ENCODE peak calls at places on chromosomes 11 and 22, in four cellular contexts. X is skeletal muscle cell, Z is lung, U is activated gamma-delta T cell. Q is an unnamed sample.

GRCh38 chr22:41780714-41781507 is 19.6 kb upstream of the CCDC134 start:
- DNase-seq in X (peak), Z (peak), U (no peak), Q (no peak)

GRCh38 chr11:134252539-134253188 is 488 bp downstream of the THYN1 start:
- DNase-seq in X (peak), Z (no peak), U (no peak), Q (no peak)

GRCh38 chr11:63694518-63694917 is 13.2 kb downstream of the RTN3 start:
- DNase-seq in X (no peak), Z (no peak), U (no peak), Q (no peak)

GRCh38 chr11:71562120-71562519 is 3.2 kb upstream of the KRTAP5-10 start:
- DNase-seq in X (no peak), Z (no peak), U (no peak), Q (no peak)

GRCh38 chr11:134792044-134792443 is 380.0 kb upstream of the B3GAT1 start:
- DNase-seq in X (no peak), Z (no peak), U (no peak), Q (no peak)

GRCh38 chr11:33258631-33259184 is 1.5 kb downstream of the HIPK3 start:
- DNase-seq in X (no peak), Z (no peak), U (no peak), Q (no peak)

GRCh38 chr11:12123177-12123576 is 12.8 kb downstream of the MICAL2 start:
- DNase-seq in X (peak), Z (no peak), U (no peak), Q (no peak)

GRCh38 chr22:46056169-46057041 is 79.4 kb upstream of the WNT7B start:
- DNase-seq in X (no peak), Z (no peak), U (no peak), Q (no peak)

GRCh38 chr11:72743321-72744221 is 8.6 kb downstream of the ARAP1 start:
- DNase-seq in X (no peak), Z (no peak), U (no peak), Q (no peak)

GRCh38 chr11:134024420-134025085 is 44.3 kb upstream of the JAM3 start:
- DNase-seq in X (no peak), Z (no peak), U (no peak), Q (no peak)

GRCh38 chr11:116312560-116313340 is 460.0 kb downstream of the BUD13 start:
- DNase-seq in X (no peak), Z (peak), U (no peak), Q (no peak)

GRCh38 chr22:31361743-31362142 is 15.6 kb upstream of the PATZ1 start:
- DNase-seq in X (no peak), Z (no peak), U (no peak), Q (no peak)

GRCh38 chr11:66874232-66874631 is 17.4 kb downstream of the LRFN4 start:
- DNase-seq in X (no peak), Z (no peak), U (no peak), Q (no peak)

GRCh38 chr11:122140535-122140934 is 24.5 kb upstream of the BLID start:
- DNase-seq in X (peak), Z (no peak), U (no peak), Q (no peak)

GRCh38 chr22:31089101-31090100 is 8.3 kb downstream of the SMTN start:
- DNase-seq in X (no peak), Z (no peak), U (no peak), Q (no peak)

GRCh38 chr11:47384498-47384897 is 6.2 kb upstream of the SPI1 start:
- DNase-seq in X (no peak), Z (no peak), U (no peak), Q (no peak)

GRCh38 chr11:93498099-93499040 is 44.8 kb downstream of the SMCO4 start:
- DNase-seq in X (no peak), Z (no peak), U (no peak), Q (no peak)

GRCh38 chr11:120199613-120200012 is 11.2 kb upstream of the OAF start:
- DNase-seq in X (no peak), Z (no peak), U (no peak), Q (no peak)

GRCh38 chr11:67381244-67381972 is 8.0 kb upstream of the CLCF1 start:
- DNase-seq in X (no peak), Z (no peak), U (no peak), Q (no peak)

GRCh38 chr22:21942407-21942895 is 10.2 kb downstream of the PPM1F start:
- DNase-seq in X (peak), Z (peak), U (no peak), Q (no peak)

GRCh38 chr11:46513934-46514342 is 79.9 kb downstream of the AMBRA1 start:
- DNase-seq in X (no peak), Z (no peak), U (no peak), Q (no peak)

GRCh38 chr11:33564856-33565453 is 135.7 kb downstream of the C11orf91 start:
- DNase-seq in X (no peak), Z (no peak), U (no peak), Q (no peak)

GRCh38 chr22:49723478-49724029 is 104.1 kb downstream of the BRD1 start:
- DNase-seq in X (no peak), Z (no peak), U (no peak), Q (no peak)

GRCh38 chr11:11152877-11153276 is 200.2 kb downstream of the CSNK2A3 start:
- DNase-seq in X (no peak), Z (no peak), U (no peak), Q (no peak)

GRCh38 chr11:88359529-88359928 is 22.0 kb upstream of the CTSC start:
- DNase-seq in X (no peak), Z (no peak), U (no peak), Q (no peak)

GRCh38 chr11:114478768-114479167 is 39.5 kb downstream of the REXO2 start:
- DNase-seq in X (peak), Z (no peak), U (no peak), Q (no peak)

GRCh38 chr22:30873661-30874060 is 94.9 kb downstream of the MORC2 start:
- DNase-seq in X (no peak), Z (no peak), U (no peak), Q (no peak)

GRCh38 chr22:46879083-46879482 is 116.6 kb downstream of the TBC1D22A start:
- DNase-seq in X (peak), Z (no peak), U (no peak), Q (no peak)

GRCh38 chr22:30422481-30423295 is 2.9 kb upstream of the MTFP1 start:
- DNase-seq in X (peak), Z (peak), U (no peak), Q (no peak)

GRCh38 chr11:33552756-33553155 is 147.9 kb downstream of the C11orf91 start:
- DNase-seq in X (no peak), Z (no peak), U (no peak), Q (no peak)

GRCh38 chr11:20363500-20364411 is at the start of gene HTATIP2:
- DNase-seq in X (no peak), Z (peak), U (peak), Q (no peak)

GRCh38 chr11:76794371-76795284 is 11.5 kb downstream of the TSKU start:
- DNase-seq in X (no peak), Z (no peak), U (no peak), Q (no peak)

GRCh38 chr11:27209562-27210005 is 153.4 kb downstream of the CCDC34 start:
- DNase-seq in X (peak), Z (no peak), U (no peak), Q (no peak)

GRCh38 chr11:1336836-1337646 is 27.6 kb upstream of the TOLLIP start:
- DNase-seq in X (no peak), Z (peak), U (peak), Q (no peak)

GRCh38 chr11:5548440-5548839 is at the start of gene OR52H1:
- DNase-seq in X (no peak), Z (no peak), U (no peak), Q (no peak)

GRCh38 chr11:19209617-19210016 is 7.8 kb upstream of the CSRP3 start:
- DNase-seq in X (no peak), Z (no peak), U (no peak), Q (no peak)

GRCh38 chr11:113313601-113314000 is 782 bp upstream of the TTC12 start:
- DNase-seq in X (no peak), Z (no peak), U (no peak), Q (no peak)

GRCh38 chr22:17971711-17972110 is 52.6 kb downstream of the MICAL3 start:
- DNase-seq in X (no peak), Z (no peak), U (no peak), Q (no peak)

GRCh38 chr11:132008872-132009271 is 638.5 kb downstream of the NTM start:
- DNase-seq in X (no peak), Z (no peak), U (no peak), Q (no peak)

Q was measured in cortex of kidney.